ENCODE peak calls at places on chromosomes 2 and 18, in five cellular contexts. N, T, F, Q and J are unnamed samples.

GRCh38 chr2:237184192-237184922 is 98.7 kb downstream of the COPS8 start:
- ATAC-seq in N (no peak), T (no peak), F (no peak), Q (no peak), J (no peak)

GRCh38 chr2:28544915-28545589 is 49.2 kb downstream of the PLB1 start:
- ATAC-seq in N (no peak), T (peak; percentile 61), F (peak; percentile 77), Q (peak; percentile 82), J (no peak)

GRCh38 chr18:70422061-70422965 is 133.5 kb downstream of the SOCS6 start:
- ATAC-seq in N (peak; percentile 84), T (no peak), F (no peak), Q (no peak), J (peak; percentile 91)

GRCh38 chr2:69939722-69940121 is 21.7 kb downstream of the ASPRV1 start:
- ATAC-seq in N (no peak), T (no peak), F (no peak), Q (no peak), J (no peak)

GRCh38 chr18:1173593-1173992 is 268.9 kb downstream of the ADCYAP1 start:
- ATAC-seq in N (no peak), T (no peak), F (no peak), Q (no peak), J (no peak)

GRCh38 chr2:107407974-107408373 is 418.7 kb upstream of the RGPD4 start:
- ATAC-seq in N (no peak), T (no peak), F (no peak), Q (no peak), J (no peak)

GRCh38 chr18:29328932-29329331 is 1152.0 kb upstream of the CDH2 start:
- ATAC-seq in N (no peak), T (no peak), F (no peak), Q (no peak), J (no peak)

GRCh38 chr2:227194219-227194618 is 29.8 kb downstream of the COL4A3 start:
- ATAC-seq in N (no peak), T (no peak), F (no peak), Q (no peak), J (no peak)

GRCh38 chr2:237723613-237724012 is 75.0 kb upstream of the RBM44 start:
- ATAC-seq in N (no peak), T (no peak), F (no peak), Q (no peak), J (no peak)

GRCh38 chr2:62406573-62407043 is 99.4 kb downstream of the TMEM17 start:
- ATAC-seq in N (no peak), T (no peak), F (no peak), Q (no peak), J (no peak)

GRCh38 chr2:18474690-18475089 is 85.8 kb downstream of the RDH14 start:
- ATAC-seq in N (no peak), T (no peak), F (no peak), Q (no peak), J (no peak)

GRCh38 chr18:10051877-10052631 is 138.2 kb downstream of the VAPA start:
- ATAC-seq in N (no peak), T (no peak), F (no peak), Q (no peak), J (peak; percentile 87)